ENCODE peak calls at places on chromosomes 1 and 21, in eight cellular contexts. One of them, this sample, is unnamed. For H3K27me3, the result is how much of the 10 kb centered on the place peaks cover.

GRCh38 chr1:15014521-15014920 is 139.0 kb upstream of the TMEM51 start:
- DNase-seq in ovary: no peak
- DNase-seq in IMR-90: peak
- DNase-seq in heart right ventricle: no peak
- DNase-seq in stomach: no peak
- DNase-seq in cardiac muscle cell: no peak
- DNase-seq in CD8-positive, alpha-beta T cell: no peak
- DNase-seq in gastrocnemius medialis: no peak
- DNase-seq in this sample: no peak

GRCh38 chr1:2583331-2583791 is 3.2 kb upstream of the PRXL2B start:
- DNase-seq in ovary: no peak
- DNase-seq in IMR-90: no peak
- DNase-seq in heart right ventricle: no peak
- DNase-seq in stomach: no peak
- DNase-seq in cardiac muscle cell: no peak
- DNase-seq in CD8-positive, alpha-beta T cell: no peak
- DNase-seq in gastrocnemius medialis: no peak
- DNase-seq in this sample: no peak

GRCh38 chr1:194184974-194185373 is 998.6 kb upstream of the B3GALT2 start:
- DNase-seq in ovary: no peak
- DNase-seq in IMR-90: no peak
- DNase-seq in heart right ventricle: no peak
- DNase-seq in stomach: no peak
- DNase-seq in cardiac muscle cell: no peak
- DNase-seq in CD8-positive, alpha-beta T cell: no peak
- DNase-seq in gastrocnemius medialis: no peak
- DNase-seq in this sample: no peak

GRCh38 chr1:98277111-98277510 is 356.3 kb upstream of the DPYD start:
- DNase-seq in ovary: no peak
- DNase-seq in IMR-90: peak
- DNase-seq in heart right ventricle: no peak
- DNase-seq in stomach: no peak
- DNase-seq in cardiac muscle cell: no peak
- DNase-seq in CD8-positive, alpha-beta T cell: no peak
- DNase-seq in gastrocnemius medialis: no peak
- DNase-seq in this sample: no peak

GRCh38 chr1:27959792-27960603 is at the start of gene XKR8:
- DNase-seq in ovary: peak
- DNase-seq in IMR-90: peak
- DNase-seq in heart right ventricle: peak
- DNase-seq in stomach: peak
- DNase-seq in cardiac muscle cell: peak
- DNase-seq in CD8-positive, alpha-beta T cell: peak
- DNase-seq in gastrocnemius medialis: peak
- DNase-seq in this sample: no peak

GRCh38 chr1:238061967-238062613 is 171.4 kb upstream of the ZP4 start:
- DNase-seq in ovary: no peak
- DNase-seq in IMR-90: peak
- DNase-seq in heart right ventricle: no peak
- DNase-seq in stomach: no peak
- DNase-seq in cardiac muscle cell: no peak
- DNase-seq in CD8-positive, alpha-beta T cell: no peak
- DNase-seq in gastrocnemius medialis: no peak
- DNase-seq in this sample: no peak

GRCh38 chr1:101181930-101182329 is 54.9 kb upstream of the S1PR1 start:
- DNase-seq in ovary: no peak
- DNase-seq in IMR-90: peak
- DNase-seq in heart right ventricle: no peak
- DNase-seq in stomach: no peak
- DNase-seq in cardiac muscle cell: no peak
- DNase-seq in CD8-positive, alpha-beta T cell: no peak
- DNase-seq in gastrocnemius medialis: no peak
- DNase-seq in this sample: no peak

GRCh38 chr21:39353295-39353694 is 4.4 kb upstream of the HMGN1 start:
- DNase-seq in ovary: no peak
- DNase-seq in IMR-90: peak
- DNase-seq in heart right ventricle: no peak
- DNase-seq in stomach: no peak
- DNase-seq in cardiac muscle cell: no peak
- DNase-seq in CD8-positive, alpha-beta T cell: no peak
- DNase-seq in gastrocnemius medialis: no peak
- DNase-seq in this sample: no peak

GRCh38 chr1:198234511-198235251 is 77.9 kb downstream of the NEK7 start:
- DNase-seq in ovary: no peak
- DNase-seq in IMR-90: peak
- DNase-seq in heart right ventricle: no peak
- DNase-seq in stomach: no peak
- DNase-seq in cardiac muscle cell: peak
- DNase-seq in CD8-positive, alpha-beta T cell: no peak
- DNase-seq in gastrocnemius medialis: no peak
- DNase-seq in this sample: peak

GRCh38 chr1:27339213-27339612 is 2.6 kb upstream of the SYTL1 start:
- DNase-seq in ovary: no peak
- DNase-seq in IMR-90: no peak
- DNase-seq in heart right ventricle: no peak
- DNase-seq in stomach: no peak
- DNase-seq in cardiac muscle cell: no peak
- DNase-seq in CD8-positive, alpha-beta T cell: no peak
- DNase-seq in gastrocnemius medialis: no peak
- DNase-seq in this sample: no peak

GRCh38 chr1:173549813-173550212 is 53.1 kb downstream of the SLC9C2 start:
- DNase-seq in ovary: no peak
- DNase-seq in IMR-90: no peak
- DNase-seq in heart right ventricle: no peak
- DNase-seq in stomach: no peak
- DNase-seq in cardiac muscle cell: no peak
- DNase-seq in CD8-positive, alpha-beta T cell: no peak
- DNase-seq in gastrocnemius medialis: no peak
- DNase-seq in this sample: no peak

GRCh38 chr1:40045182-40045581 is 4.7 kb downstream of the CAP1 start:
- DNase-seq in ovary: no peak
- DNase-seq in IMR-90: peak
- DNase-seq in heart right ventricle: no peak
- DNase-seq in stomach: no peak
- DNase-seq in cardiac muscle cell: no peak
- DNase-seq in CD8-positive, alpha-beta T cell: no peak
- DNase-seq in gastrocnemius medialis: no peak
- DNase-seq in this sample: no peak

GRCh38 chr1:112230232-112230631 is 165.8 kb upstream of the CTTNBP2NL start:
- DNase-seq in ovary: no peak
- DNase-seq in IMR-90: no peak
- DNase-seq in heart right ventricle: no peak
- DNase-seq in stomach: no peak
- DNase-seq in cardiac muscle cell: no peak
- DNase-seq in CD8-positive, alpha-beta T cell: no peak
- DNase-seq in gastrocnemius medialis: no peak
- DNase-seq in this sample: no peak

GRCh38 chr1:209220048-209220524 is 363.4 kb upstream of the CAMK1G start:
- DNase-seq in ovary: no peak
- DNase-seq in IMR-90: no peak
- DNase-seq in heart right ventricle: peak
- DNase-seq in stomach: no peak
- DNase-seq in cardiac muscle cell: no peak
- DNase-seq in CD8-positive, alpha-beta T cell: no peak
- DNase-seq in gastrocnemius medialis: no peak
- DNase-seq in this sample: no peak

GRCh38 chr21:41458559-41458958 is 32.5 kb downstream of the MX1 start:
- DNase-seq in ovary: no peak
- DNase-seq in IMR-90: no peak
- DNase-seq in heart right ventricle: no peak
- DNase-seq in stomach: no peak
- DNase-seq in cardiac muscle cell: no peak
- DNase-seq in CD8-positive, alpha-beta T cell: no peak
- DNase-seq in gastrocnemius medialis: no peak
- DNase-seq in this sample: no peak

GRCh38 chr1:237119091-237119490 is 77.1 kb downstream of the RYR2 start:
- DNase-seq in ovary: no peak
- DNase-seq in IMR-90: no peak
- DNase-seq in heart right ventricle: no peak
- DNase-seq in stomach: no peak
- DNase-seq in cardiac muscle cell: no peak
- DNase-seq in CD8-positive, alpha-beta T cell: no peak
- DNase-seq in gastrocnemius medialis: no peak
- DNase-seq in this sample: no peak

GRCh38 chr1:118303534-118303933 is 118.5 kb upstream of the SPAG17 start:
- DNase-seq in ovary: no peak
- DNase-seq in IMR-90: no peak
- DNase-seq in heart right ventricle: no peak
- DNase-seq in stomach: no peak
- DNase-seq in cardiac muscle cell: peak
- DNase-seq in CD8-positive, alpha-beta T cell: no peak
- DNase-seq in gastrocnemius medialis: peak
- DNase-seq in this sample: no peak

GRCh38 chr1:118300808-118301207 is 115.8 kb upstream of the SPAG17 start:
- DNase-seq in ovary: no peak
- DNase-seq in IMR-90: no peak
- DNase-seq in heart right ventricle: no peak
- DNase-seq in stomach: no peak
- DNase-seq in cardiac muscle cell: peak
- DNase-seq in CD8-positive, alpha-beta T cell: no peak
- DNase-seq in gastrocnemius medialis: peak
- DNase-seq in this sample: peak

GRCh38 chr1:118302145-118302544 is 117.1 kb upstream of the SPAG17 start:
- DNase-seq in ovary: no peak
- DNase-seq in IMR-90: no peak
- DNase-seq in heart right ventricle: no peak
- DNase-seq in stomach: no peak
- DNase-seq in cardiac muscle cell: no peak
- DNase-seq in CD8-positive, alpha-beta T cell: no peak
- DNase-seq in gastrocnemius medialis: peak
- DNase-seq in this sample: no peak

DNA sequence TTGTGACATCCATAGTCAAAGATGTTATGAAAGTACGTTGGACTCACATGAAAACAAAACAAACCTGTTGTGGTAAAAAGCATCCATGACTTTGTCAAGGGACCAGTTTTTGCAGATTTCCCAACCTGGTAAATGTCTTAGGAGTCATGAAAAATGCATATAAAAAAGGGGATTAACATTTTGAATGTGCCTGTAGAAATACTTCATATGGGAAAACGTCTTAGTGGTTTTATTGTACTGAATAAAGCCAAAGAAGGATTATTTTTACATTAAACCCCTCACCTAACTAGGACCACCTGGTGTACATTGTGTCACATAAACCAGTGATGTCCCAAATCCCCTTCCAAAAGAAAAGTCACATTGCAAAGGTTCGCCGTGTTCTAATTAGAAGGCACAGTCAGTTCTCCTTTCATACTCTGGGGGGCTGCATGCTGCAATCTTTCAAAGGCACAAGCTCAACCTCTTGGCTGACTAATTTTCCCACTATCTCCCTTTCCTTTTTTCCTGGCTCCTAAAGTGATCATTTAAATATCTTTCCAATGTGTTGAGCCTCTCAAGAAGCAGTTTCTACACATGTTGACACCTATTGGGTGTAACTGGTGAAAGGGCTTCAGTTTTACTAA is 119.8 kb upstream of the SPAG17 start:
- DNase-seq in ovary: no peak
- DNase-seq in IMR-90: no peak
- DNase-seq in heart right ventricle: no peak
- DNase-seq in stomach: no peak
- DNase-seq in cardiac muscle cell: peak
- DNase-seq in CD8-positive, alpha-beta T cell: no peak
- DNase-seq in gastrocnemius medialis: peak
- DNase-seq in this sample: peak
- TF ChIP-seq CTCF in ovary: no peak
- TF ChIP-seq CTCF in IMR-90: no peak
- TF ChIP-seq CTCF in heart right ventricle: peak
- TF ChIP-seq CTCF in stomach: no peak
- TF ChIP-seq CTCF in cardiac muscle cell: peak
- TF ChIP-seq CTCF in CD8-positive, alpha-beta T cell: no peak
- TF ChIP-seq CTCF in gastrocnemius medialis: peak
- TF ChIP-seq CTCF in this sample: peak

DNA sequence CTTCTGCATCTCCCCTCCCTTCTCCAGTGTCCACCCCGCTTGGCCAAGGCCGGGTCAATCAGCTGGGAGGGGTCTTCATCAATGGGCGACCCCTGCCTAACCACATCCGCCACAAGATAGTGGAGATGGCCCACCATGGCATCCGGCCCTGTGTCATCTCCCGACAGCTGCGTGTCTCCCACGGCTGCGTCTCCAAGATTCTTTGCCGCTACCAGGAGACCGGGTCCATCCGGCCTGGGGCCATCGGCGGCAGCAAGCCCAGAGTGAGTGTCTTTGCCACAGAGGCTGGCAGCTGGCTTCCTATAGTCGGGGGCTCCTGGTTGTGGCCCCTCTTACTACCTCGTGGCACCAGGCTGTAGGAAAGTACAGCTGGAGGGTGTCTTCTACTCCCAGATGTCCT is 3.6 kb downstream of the PAX7 start:
- DNase-seq in ovary: no peak
- DNase-seq in IMR-90: no peak
- DNase-seq in heart right ventricle: no peak
- DNase-seq in stomach: no peak
- DNase-seq in cardiac muscle cell: no peak
- DNase-seq in CD8-positive, alpha-beta T cell: no peak
- DNase-seq in gastrocnemius medialis: no peak
- DNase-seq in this sample: no peak
- H3K27me3 ChIP-seq in ovary: under half
- H3K27me3 ChIP-seq in IMR-90: half or more
- H3K27me3 ChIP-seq in heart right ventricle: half or more
- H3K27me3 ChIP-seq in stomach: half or more
- H3K27me3 ChIP-seq in cardiac muscle cell: half or more
- H3K27me3 ChIP-seq in CD8-positive, alpha-beta T cell: under half
- H3K27me3 ChIP-seq in gastrocnemius medialis: half or more
- H3K27me3 ChIP-seq in this sample: half or more

GRCh38 chr1:41677586-41677985 is 193.1 kb upstream of the EDN2 start:
- DNase-seq in ovary: no peak
- DNase-seq in IMR-90: peak
- DNase-seq in heart right ventricle: no peak
- DNase-seq in stomach: no peak
- DNase-seq in cardiac muscle cell: no peak
- DNase-seq in CD8-positive, alpha-beta T cell: no peak
- DNase-seq in gastrocnemius medialis: no peak
- DNase-seq in this sample: no peak
- H3K4me3 ChIP-seq in ovary: no peak
- H3K4me3 ChIP-seq in IMR-90: no peak
- H3K4me3 ChIP-seq in heart right ventricle: no peak
- H3K4me3 ChIP-seq in stomach: no peak
- H3K4me3 ChIP-seq in cardiac muscle cell: no peak
- H3K4me3 ChIP-seq in CD8-positive, alpha-beta T cell: no peak
- H3K4me3 ChIP-seq in gastrocnemius medialis: no peak
- H3K4me3 ChIP-seq in this sample: no peak

GRCh38 chr1:92583821-92584760 is 97.4 kb upstream of the GFI1 start:
- DNase-seq in ovary: no peak
- DNase-seq in IMR-90: peak
- DNase-seq in heart right ventricle: no peak
- DNase-seq in stomach: no peak
- DNase-seq in cardiac muscle cell: no peak
- DNase-seq in CD8-positive, alpha-beta T cell: no peak
- DNase-seq in gastrocnemius medialis: no peak
- DNase-seq in this sample: no peak
- TF ChIP-seq CTCF in ovary: no peak
- TF ChIP-seq CTCF in IMR-90: peak
- TF ChIP-seq CTCF in heart right ventricle: no peak
- TF ChIP-seq CTCF in stomach: no peak
- TF ChIP-seq CTCF in cardiac muscle cell: no peak
- TF ChIP-seq CTCF in CD8-positive, alpha-beta T cell: no peak
- TF ChIP-seq CTCF in gastrocnemius medialis: no peak
- TF ChIP-seq CTCF in this sample: no peak

This sample was measured in WERI-Rb-1.